ENCODE peak calls at places on chromosomes 13 and 19, in ten cellular contexts. C, K, Y, H, T, Z, B, E, G and P are unnamed samples.
A peak's percentile ranks its signal among the peaks of the same experiment; 100 is the strongest.

GRCh38 chr13:36430247-36431203 is 1.8 kb upstream of the CCNA1 start:
- DNase-seq in C (no peak), K (no peak), Y (no peak), H (no peak), T (no peak), Z (no peak), B (no peak), E (no peak), G (no peak), P (peak; percentile 34)

GRCh38 chr19:39590265-39590664 is 12.1 kb upstream of the LGALS13 start:
- DNase-seq in C (peak; percentile 3), K (no peak), Y (no peak), H (no peak), T (peak; percentile 4), Z (no peak), B (no peak), E (no peak), G (no peak), P (no peak)

GRCh38 chr13:47549219-47549752 is 451.8 kb downstream of the SUCLA2 start:
- DNase-seq in C (no peak), K (no peak), Y (no peak), H (no peak), T (peak; percentile 11), Z (no peak), B (no peak), E (no peak), G (no peak), P (peak; percentile 10)

GRCh38 chr19:34838753-34839431 is 65.9 kb upstream of the ZNF599 start:
- DNase-seq in C (peak; percentile 17), K (no peak), Y (peak; percentile 31), H (no peak), T (no peak), Z (no peak), B (no peak), E (no peak), G (no peak), P (no peak)

GRCh38 chr19:38319421-38320258 is at the start of gene KCNK6:
- DNase-seq in C (peak; percentile 36), K (no peak), Y (peak; percentile 82), H (no peak), T (peak; percentile 7), Z (no peak), B (no peak), E (peak; percentile 66), G (peak; percentile 72), P (peak; percentile 51)

GRCh38 chr13:50303963-50304721 is 288.9 kb downstream of the KCNRG start:
- DNase-seq in C (no peak), K (no peak), Y (no peak), H (no peak), T (no peak), Z (no peak), B (no peak), E (no peak), G (no peak), P (no peak)

GRCh38 chr13:98773921-98774320 is 21.4 kb upstream of the SLC15A1 start:
- DNase-seq in C (no peak), K (no peak), Y (no peak), H (no peak), T (no peak), Z (no peak), B (no peak), E (no peak), G (no peak), P (no peak)

GRCh38 chr13:113904411-113904810 is 40.5 kb upstream of the GAS6 start:
- DNase-seq in C (no peak), K (no peak), Y (peak; percentile 42), H (no peak), T (peak; percentile 47), Z (peak; percentile 16), B (no peak), E (peak; percentile 63), G (no peak), P (peak; percentile 41)

GRCh38 chr13:33651766-33652165 is 166.2 kb upstream of the RFC3 start:
- DNase-seq in C (no peak), K (no peak), Y (no peak), H (no peak), T (no peak), Z (no peak), B (no peak), E (no peak), G (no peak), P (no peak)

GRCh38 chr19:8550070-8550469 is 27.2 kb downstream of the MYO1F start:
- DNase-seq in C (no peak), K (no peak), Y (no peak), H (no peak), T (no peak), Z (no peak), B (no peak), E (no peak), G (no peak), P (no peak)

GRCh38 chr19:31378404-31378803 is 29.2 kb upstream of the TSHZ3 start:
- DNase-seq in C (peak; percentile 95), K (peak; percentile 89), Y (peak; percentile 15), H (peak; percentile 84), T (peak; percentile 98), Z (no peak), B (peak; percentile 90), E (peak; percentile 42), G (no peak), P (peak; percentile 91)

GRCh38 chr19:56350416-56351045 is 35.9 kb upstream of the ZSCAN5A start:
- DNase-seq in C (peak; percentile 61), K (peak; percentile 8), Y (peak; percentile 29), H (peak; percentile 3), T (peak; percentile 51), Z (peak; percentile 34), B (no peak), E (peak; percentile 22), G (no peak), P (peak; percentile 64)

GRCh38 chr13:97753942-97754670 is 199.4 kb upstream of the IPO5 start:
- DNase-seq in C (no peak), K (no peak), Y (no peak), H (no peak), T (no peak), Z (no peak), B (no peak), E (no peak), G (no peak), P (no peak)

GRCh38 chr13:97753269-97753668 is 200.2 kb upstream of the IPO5 start:
- DNase-seq in C (no peak), K (no peak), Y (no peak), H (no peak), T (no peak), Z (no peak), B (no peak), E (no peak), G (no peak), P (no peak)

GRCh38 chr13:97743946-97744345 is 209.5 kb upstream of the IPO5 start:
- DNase-seq in C (peak; percentile 80), K (peak; percentile 1), Y (no peak), H (no peak), T (peak; percentile 69), Z (no peak), B (no peak), E (no peak), G (no peak), P (peak; percentile 53)

GRCh38 chr13:97751477-97751876 is 202.0 kb upstream of the IPO5 start:
- DNase-seq in C (peak; percentile 52), K (no peak), Y (no peak), H (no peak), T (no peak), Z (no peak), B (no peak), E (no peak), G (no peak), P (no peak)

GRCh38 chr13:97749174-97749573 is 204.3 kb upstream of the IPO5 start:
- DNase-seq in C (no peak), K (no peak), Y (no peak), H (no peak), T (peak; percentile 54), Z (no peak), B (no peak), E (no peak), G (no peak), P (no peak)
- TF ChIP-seq CTCF in C (peak; percentile 29), K (no peak), Y (no peak), H (peak; percentile 9), T (peak; percentile 34), Z (no peak), B (no peak), E (no peak), G (no peak), P (peak; percentile 3)

DNA sequence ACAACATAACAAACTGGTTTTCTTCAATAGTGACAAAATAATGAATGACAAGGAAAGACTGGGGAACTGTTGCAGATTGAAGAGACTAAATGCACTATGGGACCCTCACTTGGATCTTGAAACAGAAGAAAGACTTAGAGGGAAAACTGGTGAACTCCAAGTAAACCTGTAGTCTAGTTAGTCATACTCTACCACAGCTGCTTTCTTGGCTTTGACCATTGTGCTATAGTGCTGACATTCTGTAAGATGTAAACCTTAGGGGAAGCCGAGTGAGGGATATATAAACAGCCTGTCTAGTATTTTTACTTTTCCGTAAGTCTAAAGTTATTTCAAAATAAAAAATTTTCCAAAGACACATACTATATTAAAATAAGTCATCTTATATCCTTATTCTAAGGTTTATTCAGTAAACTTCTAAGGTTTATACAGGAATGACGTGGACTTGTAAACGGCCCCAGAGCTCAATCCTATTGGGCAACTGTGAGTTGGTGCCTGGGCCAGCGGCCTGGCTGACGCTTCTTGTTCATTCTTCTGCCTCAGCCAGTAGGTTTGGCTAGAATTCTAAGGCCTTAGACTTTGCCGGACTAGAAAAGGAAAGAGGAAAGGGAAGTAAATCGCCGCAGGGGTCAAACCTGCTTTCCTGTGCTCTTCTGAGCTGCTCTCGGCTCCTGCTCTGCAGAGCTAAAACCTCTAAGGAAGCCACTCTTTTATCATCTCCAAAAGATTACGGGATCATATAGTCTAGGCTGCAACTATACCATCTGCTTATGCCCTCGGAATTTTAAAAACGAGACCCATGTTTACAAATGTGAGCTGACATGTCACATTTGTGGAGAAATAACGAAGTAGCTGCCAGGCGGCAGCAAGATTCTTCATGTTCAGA is 33.7 kb upstream of the UBE2L5 start:
- DNase-seq in C (peak; percentile 56), K (peak; percentile 59), Y (no peak), H (peak; percentile 78), T (peak; percentile 83), Z (peak; percentile 49), B (no peak), E (no peak), G (no peak), P (peak; percentile 61)
- H3K4me3 ChIP-seq in C (no peak overlapping the region), K (no peak overlapping the region), Y (no peak overlapping the region), H (peak overlapping the region; percentile 25), T (no peak overlapping the region), Z (no peak overlapping the region), B (no peak overlapping the region), E (no peak overlapping the region), G (no peak overlapping the region), P (peak overlapping the region; percentile 18)

GRCh38 chr19:51224163-51224641 is 678 bp upstream of the CD33 start:
- DNase-seq in C (no peak), K (no peak), Y (no peak), H (no peak), T (no peak), Z (no peak), B (no peak), E (no peak), G (no peak), P (no peak)
- TF ChIP-seq CTCF in C (no peak), K (no peak), Y (no peak), H (no peak), T (no peak), Z (no peak), B (no peak), E (no peak), G (no peak), P (no peak)

DNA sequence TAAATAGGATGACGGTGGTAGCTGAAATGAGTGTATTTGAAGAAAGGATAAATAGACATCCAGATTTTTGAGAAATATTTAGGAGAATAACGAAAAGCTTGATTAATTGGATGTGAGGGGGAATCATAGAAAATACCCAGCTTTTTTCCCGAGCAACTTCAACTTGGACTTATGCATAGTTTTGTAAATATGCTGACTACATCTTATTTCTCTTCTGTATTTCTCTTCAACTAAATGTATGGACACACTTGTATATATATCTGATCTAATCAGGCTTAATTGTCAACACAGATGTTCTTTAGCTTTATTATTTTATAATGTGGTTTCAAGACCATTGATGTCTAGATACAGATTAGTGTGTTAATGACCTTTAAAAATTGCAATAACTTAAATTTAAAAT is 685.0 kb downstream of the SLITRK1 start:
- DNase-seq in C (no peak), K (no peak), Y (no peak), H (no peak), T (no peak), Z (no peak), B (no peak), E (no peak), G (no peak), P (no peak)
- H3K4me3 ChIP-seq in C (no peak overlapping the region), K (no peak overlapping the region), Y (no peak overlapping the region), H (no peak overlapping the region), T (no peak overlapping the region), Z (no peak overlapping the region), B (no peak overlapping the region), E (no peak overlapping the region), G (no peak overlapping the region), P (no peak overlapping the region)